ENCODE peak calls at places on chromosomes 4 and X, in seven cellular contexts. One of them, this sample, is unnamed.

GRCh38 chr4:83561381-83561780 is 25.5 kb downstream of the GPAT3 start:
- DNase-seq in uterus: no peak
- DNase-seq in MM.1S: no peak
- DNase-seq in stimulated activated CD8-positive, alpha-beta memory T cell treated with anti-CD3 and anti-CD28 coated beads, Interleukin-4, amount 100 ng/mL, for 1 hour: no peak
- DNase-seq in adrenal gland: peak; percentile 81
- DNase-seq in cardiac fibroblast: peak; percentile 40
- DNase-seq in NCI-H1092 treated with DMSO at 0.1 percent for 48 hours: no peak
- DNase-seq in this sample: peak; percentile 75

GRCh38 chr4:188779586-188779985 is 640.3 kb downstream of the TRIML1 start:
- DNase-seq in adrenal gland: no peak
- DNase-seq in cardiac fibroblast: peak; percentile 67
- DNase-seq in uterus: no peak
- DNase-seq in NCI-H1092 treated with DMSO at 0.1 percent for 48 hours: no peak
- DNase-seq in MM.1S: no peak
- DNase-seq in stimulated activated CD8-positive, alpha-beta memory T cell treated with anti-CD3 and anti-CD28 coated beads, Interleukin-4, amount 100 ng/mL, for 1 hour: no peak
- DNase-seq in this sample: peak; percentile 5

GRCh38 chr4:164056426-164057142 is 562.1 kb downstream of the TMA16 start:
- DNase-seq in cardiac fibroblast: no peak
- DNase-seq in MM.1S: no peak
- DNase-seq in stimulated activated CD8-positive, alpha-beta memory T cell treated with anti-CD3 and anti-CD28 coated beads, Interleukin-4, amount 100 ng/mL, for 1 hour: no peak
- DNase-seq in uterus: no peak
- DNase-seq in NCI-H1092 treated with DMSO at 0.1 percent for 48 hours: no peak
- DNase-seq in adrenal gland: no peak
- DNase-seq in this sample: no peak

GRCh38 chr4:110164251-110164650 is 34.2 kb downstream of the ELOVL6 start:
- DNase-seq in cardiac fibroblast: peak; percentile 79
- DNase-seq in MM.1S: no peak
- DNase-seq in NCI-H1092 treated with DMSO at 0.1 percent for 48 hours: no peak
- DNase-seq in stimulated activated CD8-positive, alpha-beta memory T cell treated with anti-CD3 and anti-CD28 coated beads, Interleukin-4, amount 100 ng/mL, for 1 hour: no peak
- DNase-seq in uterus: no peak
- DNase-seq in adrenal gland: no peak
- DNase-seq in this sample: peak; percentile 22

GRCh38 chr4:185697488-185697887 is 114.5 kb downstream of the SORBS2 start:
- DNase-seq in NCI-H1092 treated with DMSO at 0.1 percent for 48 hours: no peak
- DNase-seq in adrenal gland: no peak
- DNase-seq in cardiac fibroblast: no peak
- DNase-seq in stimulated activated CD8-positive, alpha-beta memory T cell treated with anti-CD3 and anti-CD28 coated beads, Interleukin-4, amount 100 ng/mL, for 1 hour: no peak
- DNase-seq in uterus: no peak
- DNase-seq in MM.1S: no peak
- DNase-seq in this sample: no peak

GRCh38 chrX:141175786-141176185 is 1.1 kb downstream of the LDOC1 start:
- DNase-seq in uterus: no peak
- DNase-seq in stimulated activated CD8-positive, alpha-beta memory T cell treated with anti-CD3 and anti-CD28 coated beads, Interleukin-4, amount 100 ng/mL, for 1 hour: no peak
- DNase-seq in cardiac fibroblast: no peak
- DNase-seq in MM.1S: no peak
- DNase-seq in adrenal gland: no peak
- DNase-seq in NCI-H1092 treated with DMSO at 0.1 percent for 48 hours: no peak
- DNase-seq in this sample: no peak

GRCh38 chrX:77937291-77937690 is 26.8 kb downstream of the ATP7A start:
- DNase-seq in uterus: no peak
- DNase-seq in stimulated activated CD8-positive, alpha-beta memory T cell treated with anti-CD3 and anti-CD28 coated beads, Interleukin-4, amount 100 ng/mL, for 1 hour: no peak
- DNase-seq in adrenal gland: no peak
- DNase-seq in NCI-H1092 treated with DMSO at 0.1 percent for 48 hours: no peak
- DNase-seq in cardiac fibroblast: peak; percentile 44
- DNase-seq in MM.1S: no peak
- DNase-seq in this sample: peak; percentile 26

GRCh38 chrX:35380808-35381700 is 417.1 kb upstream of the MAGEB16 start:
- DNase-seq in MM.1S: peak; percentile 16
- DNase-seq in NCI-H1092 treated with DMSO at 0.1 percent for 48 hours: peak; percentile 3
- DNase-seq in stimulated activated CD8-positive, alpha-beta memory T cell treated with anti-CD3 and anti-CD28 coated beads, Interleukin-4, amount 100 ng/mL, for 1 hour: no peak
- DNase-seq in adrenal gland: no peak
- DNase-seq in uterus: no peak
- DNase-seq in cardiac fibroblast: peak; percentile 5
- DNase-seq in this sample: peak; percentile 0

GRCh38 chr4:602559-602942 is 22.8 kb upstream of the PDE6B start:
- DNase-seq in MM.1S: no peak
- DNase-seq in uterus: no peak
- DNase-seq in stimulated activated CD8-positive, alpha-beta memory T cell treated with anti-CD3 and anti-CD28 coated beads, Interleukin-4, amount 100 ng/mL, for 1 hour: no peak
- DNase-seq in cardiac fibroblast: peak; percentile 25
- DNase-seq in adrenal gland: no peak
- DNase-seq in NCI-H1092 treated with DMSO at 0.1 percent for 48 hours: peak; percentile 61
- DNase-seq in this sample: peak; percentile 18

GRCh38 chrX:121333942-121334341 is 286.5 kb downstream of the GLUD2 start:
- DNase-seq in cardiac fibroblast: no peak
- DNase-seq in MM.1S: peak; percentile 23
- DNase-seq in uterus: no peak
- DNase-seq in stimulated activated CD8-positive, alpha-beta memory T cell treated with anti-CD3 and anti-CD28 coated beads, Interleukin-4, amount 100 ng/mL, for 1 hour: no peak
- DNase-seq in adrenal gland: no peak
- DNase-seq in NCI-H1092 treated with DMSO at 0.1 percent for 48 hours: no peak
- DNase-seq in this sample: no peak

GRCh38 chr4:76748649-76749048 is 149.3 kb downstream of the SOWAHB start:
- DNase-seq in stimulated activated CD8-positive, alpha-beta memory T cell treated with anti-CD3 and anti-CD28 coated beads, Interleukin-4, amount 100 ng/mL, for 1 hour: no peak
- DNase-seq in cardiac fibroblast: peak; percentile 61
- DNase-seq in adrenal gland: peak; percentile 51
- DNase-seq in MM.1S: peak; percentile 21
- DNase-seq in uterus: no peak
- DNase-seq in NCI-H1092 treated with DMSO at 0.1 percent for 48 hours: peak; percentile 8
- DNase-seq in this sample: no peak

This sample was measured in fibroblast of villous mesenchyme.